ENCODE peak calls at places on chromosomes 16 and 17, in ten cellular contexts. E, Q, I, U, W, Y, P, H, N and Z are unnamed samples.

GRCh38 chr17:70859829-70860228 is 690.5 kb downstream of the KCNJ2 start:
- DNase-seq in E (no peak), Q (no peak), I (no peak), U (no peak), W (no peak), Y (no peak), P (no peak), H (no peak), N (no peak), Z (no peak)

GRCh38 chr17:16027708-16028584 is 28.3 kb downstream of the TTC19 start:
- DNase-seq in E (peak), Q (no peak), I (no peak), U (peak), W (no peak), Y (no peak), P (no peak), H (no peak), N (no peak), Z (no peak)

GRCh38 chr17:63156986-63157385 is 191.0 kb downstream of the TANC2 start:
- DNase-seq in E (no peak), Q (no peak), I (no peak), U (no peak), W (no peak), Y (no peak), P (no peak), H (no peak), N (no peak), Z (no peak)

GRCh38 chr16:47719713-47720112 is 258.6 kb downstream of the PHKB start:
- DNase-seq in E (no peak), Q (no peak), I (no peak), U (no peak), W (no peak), Y (no peak), P (no peak), H (no peak), N (no peak), Z (no peak)

GRCh38 chr16:20901441-20902112 is 1.0 kb downstream of the LYRM1 start:
- DNase-seq in E (no peak), Q (peak), I (peak), U (peak), W (peak), Y (peak), P (no peak), H (peak), N (peak), Z (peak)

GRCh38 chr16:62225675-62226074 is 189.4 kb upstream of the CDH8 start:
- DNase-seq in E (no peak), Q (no peak), I (peak), U (peak), W (peak), Y (peak), P (no peak), H (peak), N (no peak), Z (peak)

GRCh38 chr17:73342549-73343167 is 30.9 kb upstream of the CDC42EP4 start:
- DNase-seq in E (no peak), Q (no peak), I (no peak), U (peak), W (no peak), Y (no peak), P (no peak), H (peak), N (no peak), Z (no peak)

GRCh38 chr16:75305364-75306101 is 54.1 kb upstream of the BCAR1 start:
- DNase-seq in E (peak), Q (peak), I (peak), U (peak), W (peak), Y (peak), P (no peak), H (no peak), N (peak), Z (no peak)

GRCh38 chr17:48578616-48579560 is 738 bp upstream of the HOXB4 start:
- DNase-seq in E (no peak), Q (no peak), I (no peak), U (no peak), W (no peak), Y (no peak), P (no peak), H (no peak), N (no peak), Z (no peak)

GRCh38 chr16:8048433-8048832 is 541.9 kb downstream of the TMEM114 start:
- DNase-seq in E (no peak), Q (no peak), I (no peak), U (no peak), W (no peak), Y (no peak), P (no peak), H (no peak), N (no peak), Z (no peak)

GRCh38 chr17:13491916-13492315 is 109.8 kb downstream of the HS3ST3A1 start:
- DNase-seq in E (no peak), Q (no peak), I (no peak), U (no peak), W (no peak), Y (no peak), P (no peak), H (no peak), N (no peak), Z (no peak)

GRCh38 chr17:78426293-78426879 is 47.9 kb downstream of the PGS1 start:
- DNase-seq in E (no peak), Q (no peak), I (no peak), U (no peak), W (no peak), Y (no peak), P (no peak), H (no peak), N (no peak), Z (peak)
- TF ChIP-seq CTCF in E (no peak), Q (no peak), I (no peak), U (no peak), W (no peak), Y (no peak), P (no peak), H (no peak), N (no peak), Z (no peak)

GRCh38 chr16:10521681-10522274 is 58.6 kb downstream of the EMP2 start:
- DNase-seq in E (peak), Q (peak), I (peak), U (peak), W (no peak), Y (peak), P (no peak), H (peak), N (peak), Z (no peak)

GRCh38 chr16:10518479-10519041 is 61.8 kb downstream of the EMP2 start:
- DNase-seq in E (no peak), Q (no peak), I (no peak), U (no peak), W (no peak), Y (no peak), P (no peak), H (no peak), N (peak), Z (no peak)

GRCh38 chr16:10519297-10519696 is 61.1 kb downstream of the EMP2 start:
- DNase-seq in E (no peak), Q (no peak), I (no peak), U (no peak), W (no peak), Y (no peak), P (no peak), H (no peak), N (no peak), Z (no peak)

GRCh38 chr16:10520869-10521578 is 59.4 kb downstream of the EMP2 start:
- DNase-seq in E (no peak), Q (no peak), I (no peak), U (no peak), W (no peak), Y (no peak), P (no peak), H (no peak), N (no peak), Z (no peak)

DNA sequence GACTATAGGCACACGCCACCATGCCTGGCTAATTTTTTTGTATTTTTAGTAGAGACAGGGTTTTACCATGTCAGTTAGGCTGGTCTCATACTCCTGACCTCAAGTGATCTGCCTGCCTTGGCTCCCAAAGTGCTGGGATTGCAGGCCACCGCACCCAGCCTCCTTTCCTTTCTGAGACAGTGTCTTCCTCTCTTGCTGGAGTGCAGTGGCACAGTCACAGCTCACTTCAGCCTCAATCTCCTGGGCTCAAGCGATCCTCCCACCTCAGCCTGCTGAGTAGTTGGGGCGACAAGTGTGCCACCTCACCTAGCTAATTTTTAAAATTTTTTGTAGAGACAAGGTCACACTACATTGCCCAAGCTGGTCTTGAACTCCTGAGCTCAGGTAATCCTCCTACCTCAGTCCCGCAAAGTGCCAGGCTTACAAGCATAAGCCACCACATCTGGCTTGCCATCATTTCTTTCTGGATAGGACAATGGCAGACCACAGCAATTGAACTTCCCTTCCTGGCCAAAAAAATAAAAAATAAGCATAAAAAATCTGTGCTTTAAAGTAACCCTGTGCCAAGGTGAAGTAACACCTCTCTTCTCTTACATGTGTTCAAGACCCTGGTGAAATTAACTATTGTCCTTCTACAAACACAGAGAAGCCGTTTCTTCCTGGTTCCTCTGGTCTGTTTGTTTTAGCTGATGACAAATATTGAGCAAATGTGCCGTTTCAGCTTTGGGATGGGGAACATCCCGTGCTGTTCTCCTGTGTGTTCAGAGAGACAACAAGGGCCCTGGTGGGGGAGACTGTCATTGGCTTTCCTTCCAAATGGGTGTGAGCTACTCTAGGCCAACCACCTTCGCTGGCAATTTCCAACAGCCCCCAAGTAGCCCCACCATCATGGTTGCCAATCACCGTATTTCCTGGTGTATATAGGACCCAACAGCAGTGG is 60.2 kb downstream of the EMP2 start:
- DNase-seq in E (no peak), Q (no peak), I (no peak), U (peak), W (no peak), Y (no peak), P (no peak), H (no peak), N (no peak), Z (no peak)
- H3K27ac ChIP-seq in E (no peak), Q (no peak), I (no peak), U (peak), W (no peak), Y (no peak), P (no peak), H (no peak), N (no peak), Z (no peak)

DNA sequence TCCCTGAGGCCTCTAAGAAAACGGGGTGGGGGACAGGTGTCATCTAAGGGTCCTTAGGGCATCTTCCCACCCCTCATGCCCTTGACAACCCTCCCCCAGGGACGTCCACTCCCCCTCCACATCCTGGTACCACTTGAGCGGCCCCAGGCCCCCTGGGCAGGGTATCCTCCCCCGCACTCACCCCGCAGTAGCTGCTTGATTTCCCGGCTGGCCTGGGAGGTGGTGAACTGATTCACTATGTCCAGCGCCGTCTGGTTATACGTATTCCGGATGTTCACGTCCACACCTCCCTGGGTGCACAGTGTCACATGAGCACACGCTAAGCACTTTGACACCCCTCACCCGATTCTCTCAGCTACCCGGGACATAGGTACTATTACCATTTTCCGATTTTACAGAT is 9.7 kb downstream of the CASKIN2 start:
- DNase-seq in E (no peak), Q (no peak), I (no peak), U (no peak), W (no peak), Y (no peak), P (no peak), H (no peak), N (no peak), Z (no peak)
- TF ChIP-seq CTCF in E (no peak), Q (no peak), I (no peak), U (no peak), W (no peak), Y (no peak), P (no peak), H (no peak), N (no peak), Z (no peak)

GRCh38 chr17:58755577-58756245 is at the start of gene PPM1E:
- DNase-seq in E (no peak), Q (peak), I (peak), U (peak), W (peak), Y (no peak), P (no peak), H (peak), N (no peak), Z (peak)
- H3K27ac ChIP-seq in E (no peak), Q (no peak), I (peak), U (no peak), W (no peak), Y (peak), P (no peak), H (no peak), N (no peak), Z (peak)

DNA sequence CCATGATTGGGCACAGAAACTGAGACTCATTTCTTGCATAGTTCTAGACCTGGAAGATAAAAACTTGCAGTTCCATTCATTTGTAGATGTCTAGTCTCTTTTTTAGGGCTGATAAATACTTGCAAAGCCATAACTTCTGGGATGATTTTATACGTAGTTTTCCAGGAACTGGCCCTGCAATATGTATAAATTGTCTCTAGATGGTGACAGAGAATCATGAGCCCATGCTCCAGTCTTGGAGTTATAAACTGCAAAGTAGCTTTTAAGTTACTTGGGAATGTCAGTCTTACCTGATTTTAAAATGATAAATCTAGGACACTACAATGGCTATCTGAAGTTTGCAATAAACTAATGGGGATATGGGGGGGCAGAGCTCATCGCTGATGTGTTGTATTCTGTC is 3.0 kb upstream of the ADAMTS18 start:
- DNase-seq in E (no peak), Q (no peak), I (no peak), U (no peak), W (no peak), Y (no peak), P (no peak), H (peak), N (no peak), Z (no peak)
- TF ChIP-seq CTCF in E (peak), Q (no peak), I (peak), U (peak), W (no peak), Y (no peak), P (no peak), H (peak), N (no peak), Z (no peak)